ENCODE peak calls at places on chromosomes 13 and 19, in eight cellular contexts. Y is B cell; G is CD8-positive, alpha-beta T cell; Z is AG04450; J is Calu3; M is Panc1; E is Caco-2; L is vagina. T is an unnamed sample.
A peak's percentile ranks its signal among the peaks of the same experiment; 100 is the strongest.

GRCh38 chr19:34120846-34121639 is 51.3 kb upstream of the LSM14A start:
- DNase-seq in Y (peak; percentile 56), G (peak; percentile 49), Z (peak; percentile 20), J (peak; percentile 62), M (no peak), E (no peak), L (no peak), T (no peak)

GRCh38 chr13:88000239-88000638 is 329.1 kb downstream of the SLITRK5 start:
- DNase-seq in Y (no peak), G (no peak), Z (no peak), J (no peak), M (no peak), E (no peak), L (no peak), T (no peak)

GRCh38 chr13:42836930-42837329 is 55.5 kb downstream of the FAM216B start:
- DNase-seq in Y (no peak), G (no peak), Z (no peak), J (peak; percentile 24), M (no peak), E (peak; percentile 52), L (no peak), T (no peak)

GRCh38 chr13:46119883-46120614 is 15.2 kb upstream of the CPB2 start:
- DNase-seq in Y (no peak), G (no peak), Z (no peak), J (peak; percentile 8), M (no peak), E (no peak), L (no peak), T (peak; percentile 52)

GRCh38 chr19:39078436-39079200 is 5.5 kb upstream of the ACP7 start:
- DNase-seq in Y (no peak), G (no peak), Z (peak; percentile 80), J (peak; percentile 76), M (peak; percentile 100), E (no peak), L (no peak), T (peak; percentile 55)

GRCh38 chr19:45251452-45252354 is 632 bp downstream of the MARK4 start:
- DNase-seq in Y (peak; percentile 69), G (no peak), Z (no peak), J (no peak), M (no peak), E (no peak), L (no peak), T (no peak)

GRCh38 chr13:23963184-23963931 is 66.1 kb upstream of the C1QTNF9B start:
- DNase-seq in Y (no peak), G (no peak), Z (no peak), J (no peak), M (no peak), E (no peak), L (no peak), T (no peak)

GRCh38 chr13:75316427-75316826 is 165.5 kb downstream of the TBC1D4 start:
- DNase-seq in Y (no peak), G (no peak), Z (no peak), J (no peak), M (no peak), E (no peak), L (no peak), T (no peak)

GRCh38 chr19:16416996-16417395 is 54.8 kb downstream of the EPS15L1 start:
- DNase-seq in Y (peak; percentile 70), G (no peak), Z (no peak), J (no peak), M (no peak), E (no peak), L (no peak), T (no peak)

GRCh38 chr13:34246511-34246910 is 428.6 kb downstream of the RFC3 start:
- DNase-seq in Y (no peak), G (no peak), Z (no peak), J (peak; percentile 2), M (peak; percentile 4), E (no peak), L (no peak), T (no peak)

GRCh38 chr19:6509118-6509971 is 7.2 kb upstream of the TUBB4A start:
- DNase-seq in Y (no peak), G (no peak), Z (no peak), J (no peak), M (no peak), E (no peak), L (no peak), T (peak; percentile 83)

GRCh38 chr19:13033819-13034611 is 38.7 kb downstream of the NFIX start:
- DNase-seq in Y (peak; percentile 66), G (peak; percentile 56), Z (no peak), J (peak; percentile 75), M (no peak), E (no peak), L (no peak), T (no peak)

GRCh38 chr13:20415288-20415644 is 110.4 kb downstream of the CRYL1 start:
- DNase-seq in Y (no peak), G (no peak), Z (no peak), J (no peak), M (no peak), E (no peak), L (no peak), T (no peak)

GRCh38 chr13:95643009-95643408 is 1.5 kb downstream of the DZIP1 start:
- DNase-seq in Y (no peak), G (no peak), Z (no peak), J (no peak), M (no peak), E (no peak), L (no peak), T (no peak)

GRCh38 chr13:51584731-51585191 is 499 bp downstream of the WDFY2 start:
- DNase-seq in Y (peak; percentile 68), G (peak; percentile 69), Z (no peak), J (peak; percentile 51), M (no peak), E (peak; percentile 76), L (no peak), T (no peak)

GRCh38 chr13:110114351-110114750 is 192.6 kb downstream of the COL4A1 start:
- DNase-seq in Y (no peak), G (no peak), Z (no peak), J (no peak), M (no peak), E (no peak), L (no peak), T (no peak)

GRCh38 chr13:110119943-110120905 is 186.7 kb downstream of the COL4A1 start:
- DNase-seq in Y (no peak), G (no peak), Z (no peak), J (no peak), M (no peak), E (no peak), L (peak; percentile 55), T (no peak)

GRCh38 chr13:110113284-110113764 is 193.6 kb downstream of the COL4A1 start:
- DNase-seq in Y (no peak), G (no peak), Z (no peak), J (no peak), M (no peak), E (no peak), L (no peak), T (no peak)

GRCh38 chr13:110118106-110118505 is 188.9 kb downstream of the COL4A1 start:
- DNase-seq in Y (no peak), G (no peak), Z (no peak), J (no peak), M (no peak), E (no peak), L (peak; percentile 85), T (no peak)

GRCh38 chr13:110116072-110116487 is 190.9 kb downstream of the COL4A1 start:
- DNase-seq in Y (peak; percentile 69), G (peak; percentile 35), Z (no peak), J (peak; percentile 63), M (no peak), E (peak; percentile 59), L (no peak), T (no peak)
- TF ChIP-seq CTCF in Y (peak; percentile 59), G (peak; percentile 46), Z (peak; percentile 88), J (peak; percentile 43), M (peak; percentile 85), E (peak; percentile 56), L (no peak), T (peak; percentile 74)

GRCh38 chr13:70714993-70715392 is 606.7 kb upstream of the KLHL1 start:
- DNase-seq in Y (no peak), G (no peak), Z (no peak), J (no peak), M (no peak), E (no peak), L (no peak), T (no peak)
- TF ChIP-seq CTCF in Y (no peak), G (no peak), Z (no peak), J (no peak), M (no peak), E (peak; percentile 24), L (no peak), T (no peak)

GRCh38 chr19:43562211-43562697 is 13.1 kb downstream of the XRCC1 start:
- DNase-seq in Y (no peak), G (no peak), Z (no peak), J (no peak), M (no peak), E (no peak), L (no peak), T (no peak)

GRCh38 chr19:43562698-43563241 is 12.6 kb downstream of the XRCC1 start:
- DNase-seq in Y (peak; percentile 78), G (peak; percentile 72), Z (peak; percentile 20), J (no peak), M (peak; percentile 46), E (no peak), L (no peak), T (no peak)

GRCh38 chr19:43563816-43564215 is 11.5 kb downstream of the XRCC1 start:
- DNase-seq in Y (no peak), G (no peak), Z (no peak), J (no peak), M (no peak), E (no peak), L (no peak), T (no peak)

GRCh38 chr19:43561144-43561970 is 14.0 kb downstream of the XRCC1 start:
- DNase-seq in Y (no peak), G (no peak), Z (no peak), J (no peak), M (no peak), E (no peak), L (no peak), T (no peak)

GRCh38 chr19:43560687-43561086 is 14.6 kb downstream of the XRCC1 start:
- DNase-seq in Y (no peak), G (peak; percentile 23), Z (no peak), J (peak; percentile 11), M (no peak), E (peak; percentile 54), L (no peak), T (no peak)
- TF ChIP-seq CTCF in Y (no peak), G (no peak), Z (no peak), J (no peak), M (no peak), E (peak; percentile 37), L (no peak), T (no peak)

GRCh38 chr13:93234459-93234858 is 7.9 kb downstream of the GPC6 start:
- DNase-seq in Y (no peak), G (no peak), Z (no peak), J (no peak), M (no peak), E (no peak), L (no peak), T (no peak)

GRCh38 chr13:93235258-93236015 is 8.8 kb downstream of the GPC6 start:
- DNase-seq in Y (no peak), G (no peak), Z (no peak), J (no peak), M (no peak), E (no peak), L (no peak), T (no peak)

GRCh38 chr13:93231867-93232266 is 5.3 kb downstream of the GPC6 start:
- DNase-seq in Y (no peak), G (no peak), Z (no peak), J (no peak), M (no peak), E (no peak), L (no peak), T (no peak)

GRCh38 chr13:93230466-93230865 is 3.9 kb downstream of the GPC6 start:
- DNase-seq in Y (no peak), G (no peak), Z (no peak), J (no peak), M (no peak), E (no peak), L (no peak), T (no peak)

GRCh38 chr13:93233997-93234416 is 7.4 kb downstream of the GPC6 start:
- DNase-seq in Y (no peak), G (no peak), Z (no peak), J (no peak), M (no peak), E (no peak), L (no peak), T (no peak)
- TF ChIP-seq CTCF in Y (no peak), G (no peak), Z (no peak), J (no peak), M (peak; percentile 24), E (peak; percentile 53), L (no peak), T (peak; percentile 13)